ENCODE peak calls at places on chromosomes 7 and 10, in nine cellular contexts. O, X, W, B, H, C, L, N and U are unnamed samples.

GRCh38 chr10:29646238-29646902 is 11.6 kb upstream of the SVIL start:
- DNase-seq in O (no peak), X (peak; percentile 60), W (no peak), B (peak; percentile 41), H (no peak), C (no peak), L (peak; percentile 36), N (peak; percentile 44), U (peak; percentile 91)

GRCh38 chr10:375885-376505 is 240.7 kb downstream of the ZMYND11 start:
- DNase-seq in O (no peak), X (no peak), W (no peak), B (no peak), H (no peak), C (no peak), L (no peak), N (no peak), U (no peak)

GRCh38 chr7:50404392-50404791 is 45.8 kb downstream of the FIGNL1 start:
- DNase-seq in O (no peak), X (no peak), W (no peak), B (no peak), H (no peak), C (no peak), L (no peak), N (no peak), U (no peak)

GRCh38 chr10:91317541-91317940 is 92.6 kb upstream of the HECTD2 start:
- DNase-seq in O (no peak), X (no peak), W (no peak), B (no peak), H (no peak), C (no peak), L (no peak), N (no peak), U (no peak)

GRCh38 chr7:121083138-121083789 is 94.8 kb downstream of the CPED1 start:
- DNase-seq in O (no peak), X (no peak), W (no peak), B (peak; percentile 37), H (no peak), C (no peak), L (peak; percentile 84), N (no peak), U (no peak)

GRCh38 chr10:72242675-72243074 is 26.6 kb upstream of the ASCC1 start:
- DNase-seq in O (peak; percentile 82), X (peak; percentile 58), W (peak; percentile 91), B (peak; percentile 82), H (no peak), C (peak; percentile 62), L (no peak), N (peak; percentile 61), U (peak; percentile 74)

GRCh38 chr7:106037489-106038176 is 74.5 kb downstream of the SYPL1 start:
- DNase-seq in O (no peak), X (no peak), W (no peak), B (no peak), H (no peak), C (no peak), L (no peak), N (no peak), U (no peak)

GRCh38 chr10:133161486-133162051 is 1.6 kb downstream of the KNDC1 start:
- DNase-seq in O (no peak), X (no peak), W (peak; percentile 77), B (no peak), H (no peak), C (peak; percentile 23), L (no peak), N (peak; percentile 29), U (no peak)

GRCh38 chr10:114044251-114045070 is 795 bp downstream of the ADRB1 start:
- DNase-seq in O (no peak), X (no peak), W (no peak), B (peak; percentile 10), H (no peak), C (peak; percentile 50), L (no peak), N (no peak), U (peak; percentile 85)

GRCh38 chr10:88330174-88330573 is 252.9 kb downstream of the RNLS start:
- DNase-seq in O (no peak), X (no peak), W (no peak), B (no peak), H (no peak), C (no peak), L (no peak), N (peak; percentile 82), U (no peak)
- TF ChIP-seq POLR2A in O (no peak), X (no peak), W (no peak), B (no peak), H (no peak), C (no peak), L (no peak), N (no peak), U (no peak)

DNA sequence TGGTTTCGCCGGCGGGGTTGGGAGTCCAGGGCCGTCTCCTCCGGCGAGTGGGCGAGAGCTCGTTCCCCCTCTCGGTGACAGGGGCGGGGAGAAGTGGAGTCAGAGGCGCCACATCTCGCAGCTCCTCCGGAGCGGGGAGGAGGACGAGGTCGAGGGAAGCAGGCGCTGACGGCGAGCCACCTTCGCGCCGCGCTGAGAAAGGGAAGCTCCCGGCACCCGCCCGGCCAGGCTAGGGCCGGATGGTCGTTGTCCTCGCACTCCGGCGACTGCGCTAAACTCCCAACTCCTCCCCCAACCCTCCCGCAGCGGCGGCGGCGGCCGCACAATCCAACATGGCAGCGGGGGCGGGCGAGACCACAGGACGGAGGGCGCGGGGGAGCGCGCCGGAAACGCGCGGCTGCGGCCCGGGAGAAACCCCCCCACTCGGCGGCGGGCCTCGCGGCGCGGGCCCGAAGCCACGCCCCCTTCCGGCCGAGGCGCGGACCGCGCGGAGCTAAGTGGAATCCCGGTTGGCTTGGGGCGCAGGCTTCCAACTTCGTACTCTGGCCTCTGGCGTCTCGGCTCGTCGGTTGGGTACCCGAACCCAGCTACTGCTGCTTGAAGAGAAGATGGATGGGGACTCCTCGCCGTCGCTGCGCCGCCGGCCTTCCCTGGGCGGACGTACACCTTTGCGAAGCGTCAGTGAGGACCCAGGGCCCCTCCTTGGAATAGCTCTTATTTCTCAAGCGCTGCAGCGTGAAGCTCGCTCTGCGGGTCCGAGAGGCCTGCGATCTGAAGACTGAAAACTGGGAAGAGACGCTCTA is at the start of gene WASL:
- DNase-seq in O (peak; percentile 91), X (peak; percentile 90), W (peak; percentile 92), B (peak; percentile 89), H (peak; percentile 81), C (peak; percentile 96), L (peak; percentile 85), N (peak; percentile 98), U (peak; percentile 85)
- TF ChIP-seq CTCF in O (no peak), X (peak; percentile 45), W (no peak), B (no peak), H (no peak), C (no peak), L (peak; percentile 14), N (no peak), U (no peak)

GRCh38 chr10:116849271-116850057 is at the start of gene ENO4:
- DNase-seq in O (peak; percentile 83), X (peak; percentile 88), W (peak; percentile 84), B (peak; percentile 89), H (peak; percentile 90), C (peak; percentile 85), L (peak; percentile 73), N (no peak), U (peak; percentile 89)
- TF ChIP-seq POLR2A in O (no peak), X (peak; percentile 35), W (no peak), B (no peak), H (peak; percentile 83), C (no peak), L (no peak), N (no peak), U (no peak)

DNA sequence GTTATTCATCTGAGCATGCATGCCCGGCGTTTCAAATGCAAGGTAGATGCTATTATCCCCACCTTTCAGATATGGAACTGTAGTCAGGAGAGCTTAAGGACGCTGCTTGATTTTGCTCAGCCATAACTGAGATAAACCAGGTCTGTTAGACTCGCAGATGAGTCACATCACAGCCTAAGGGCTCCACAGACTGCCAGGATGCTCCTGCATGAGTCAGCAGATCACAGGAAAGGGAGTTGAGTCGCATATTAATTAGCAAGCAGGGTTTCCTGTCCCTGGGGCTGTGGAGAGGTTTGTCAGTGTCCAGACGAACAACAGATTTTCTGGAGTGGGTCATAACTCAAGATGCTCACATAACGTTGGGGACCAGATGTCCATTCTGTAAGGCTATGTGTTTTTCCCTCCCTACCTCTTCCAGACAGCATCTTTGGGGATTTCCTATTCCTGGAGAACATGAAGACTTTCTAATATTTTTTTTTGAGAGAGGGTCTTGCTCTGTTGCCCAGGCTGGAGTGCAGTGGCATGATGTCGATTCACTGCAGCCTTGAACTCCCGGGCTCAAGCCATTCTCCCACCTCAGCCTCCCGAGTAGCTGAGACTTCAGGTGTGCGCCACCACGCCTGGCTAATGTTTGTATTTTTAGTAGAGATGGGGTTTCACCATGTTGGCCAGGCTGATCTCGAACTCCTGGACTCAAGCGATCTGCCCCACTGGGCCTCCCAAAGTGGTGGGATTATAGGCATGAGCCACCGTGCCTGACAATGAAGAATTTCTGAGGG is 36.7 kb downstream of the PFKFB3 start:
- DNase-seq in O (peak; percentile 49), X (no peak), W (peak; percentile 86), B (peak; percentile 94), H (peak; percentile 91), C (peak; percentile 73), L (peak; percentile 99), N (peak; percentile 94), U (peak; percentile 62)
- TF ChIP-seq CTCF in O (no peak), X (no peak), W (no peak), B (no peak), H (no peak), C (no peak), L (no peak), N (no peak), U (no peak)

GRCh38 chr10:89269822-89270483 is 18.4 kb upstream of the LIPA start:
- DNase-seq in O (no peak), X (no peak), W (no peak), B (no peak), H (no peak), C (no peak), L (no peak), N (no peak), U (no peak)
- TF ChIP-seq POLR2A in O (no peak), X (no peak), W (no peak), B (no peak), H (no peak), C (no peak), L (no peak), N (no peak), U (no peak)

GRCh38 chr7:95191793-95192192 is 132.5 kb downstream of the PON1 start:
- DNase-seq in O (no peak), X (no peak), W (no peak), B (no peak), H (no peak), C (no peak), L (no peak), N (no peak), U (no peak)

DNA sequence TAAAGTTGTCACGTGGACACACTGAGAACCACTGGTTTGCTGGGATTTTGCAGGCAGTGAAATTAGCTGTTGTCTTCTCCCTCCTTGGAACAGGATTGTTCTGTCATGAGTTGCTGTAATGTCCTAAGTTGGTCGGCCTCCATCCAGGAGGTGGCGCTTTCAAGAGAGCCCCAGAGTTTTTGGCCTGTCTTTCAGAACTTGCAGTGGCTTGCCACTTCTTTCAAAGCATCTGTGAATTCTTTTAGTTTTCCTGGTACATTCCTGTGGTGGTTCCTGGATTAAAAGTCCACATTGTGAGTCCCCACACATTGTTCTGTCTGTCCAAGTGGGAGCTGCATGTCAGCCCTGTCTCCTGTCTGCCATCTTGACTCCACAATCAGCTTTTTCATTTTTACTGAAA is 133.8 kb downstream of the PON1 start:
- DNase-seq in O (no peak), X (no peak), W (no peak), B (no peak), H (no peak), C (no peak), L (no peak), N (peak; percentile 18), U (no peak)
- TF ChIP-seq CTCF in O (no peak), X (no peak), W (no peak), B (no peak), H (no peak), C (no peak), L (no peak), N (no peak), U (no peak)